ENCODE peak calls at places on chromosomes 11 and 22, in six cellular contexts. K is H1, X is K562, A is HepG2, U is GM12891, P is GM12878. C is an unnamed sample.

GRCh38 chr11:105923814-105924213 is 98.2 kb downstream of the MSANTD4 start:
- DNase-seq in K (no peak), X (no peak), A (no peak), U (no peak), P (no peak), C (no peak)

GRCh38 chr22:22883090-22883727 is 4.4 kb upstream of the IGLL5 start:
- DNase-seq in K (no peak), X (peak), A (no peak), U (no peak), P (no peak), C (no peak)

GRCh38 chr22:49948116-49948515 is 12.5 kb upstream of the PIM3 start:
- DNase-seq in K (no peak), X (no peak), A (no peak), U (no peak), P (no peak), C (no peak)

GRCh38 chr11:28400236-28401100 is 292.3 kb downstream of the METTL15 start:
- DNase-seq in K (no peak), X (no peak), A (peak), U (no peak), P (no peak), C (no peak)

GRCh38 chr11:11732116-11732515 is 109.7 kb upstream of the USP47 start:
- DNase-seq in K (no peak), X (no peak), A (no peak), U (no peak), P (no peak), C (no peak)

GRCh38 chr11:723120-723883 is 17.3 kb downstream of the EPS8L2 start:
- DNase-seq in K (no peak), X (no peak), A (peak), U (no peak), P (no peak), C (no peak)

GRCh38 chr11:74321487-74322188 is 10.2 kb upstream of the P4HA3 start:
- DNase-seq in K (no peak), X (peak), A (peak), U (no peak), P (no peak), C (no peak)

GRCh38 chr11:101915811-101916291 is 471 bp downstream of the ANGPTL5 start:
- DNase-seq in K (no peak), X (no peak), A (no peak), U (no peak), P (no peak), C (no peak)

GRCh38 chr11:131246589-131247164 is 123.7 kb upstream of the NTM start:
- DNase-seq in K (peak), X (peak), A (peak), U (no peak), P (no peak), C (no peak)

GRCh38 chr22:25762147-25762546 is 20.2 kb downstream of the MYO18B start:
- DNase-seq in K (no peak), X (peak), A (peak), U (no peak), P (no peak), C (no peak)

GRCh38 chr11:108199446-108200321 is 22.8 kb downstream of the NPAT start:
- DNase-seq in K (no peak), X (peak), A (no peak), U (no peak), P (peak), C (peak)

GRCh38 chr22:44340271-44341239 is 27.8 kb upstream of the SHISAL1 start:
- DNase-seq in K (no peak), X (no peak), A (no peak), U (no peak), P (no peak), C (no peak)

GRCh38 chr11:27717377-27717776 is 17.1 kb upstream of the BDNF start:
- DNase-seq in K (no peak), X (peak), A (no peak), U (no peak), P (no peak), C (no peak)

GRCh38 chr11:22711880-22712279 is 45.5 kb downstream of the GAS2 start:
- DNase-seq in K (no peak), X (no peak), A (no peak), U (no peak), P (no peak), C (no peak)

GRCh38 chr11:10488121-10488580 is 33.1 kb downstream of the AMPD3 start:
- DNase-seq in K (no peak), X (no peak), A (no peak), U (no peak), P (no peak), C (no peak)

GRCh38 chr11:113685650-113686349 is 20.3 kb downstream of the TMPRSS5 start:
- DNase-seq in K (no peak), X (no peak), A (no peak), U (no peak), P (peak), C (no peak)

GRCh38 chr11:74280494-74280893 is 30.9 kb downstream of the P4HA3 start:
- DNase-seq in K (no peak), X (no peak), A (no peak), U (no peak), P (no peak), C (no peak)

GRCh38 chr11:76798656-76799055 is 15.5 kb downstream of the TSKU start:
- DNase-seq in K (no peak), X (no peak), A (no peak), U (no peak), P (no peak), C (no peak)

GRCh38 chr11:83681944-83682644 is 395.9 kb upstream of the CCDC90B start:
- DNase-seq in K (no peak), X (no peak), A (no peak), U (no peak), P (no peak), C (no peak)

GRCh38 chr11:57514538-57515331 is 767 bp downstream of the SLC43A1 start:
- DNase-seq in K (no peak), X (peak), A (peak), U (peak), P (no peak), C (peak)

GRCh38 chr11:124878497-124879228 is 13.4 kb downstream of the ROBO3 start:
- DNase-seq in K (no peak), X (no peak), A (no peak), U (no peak), P (no peak), C (no peak)

GRCh38 chr11:31940396-31941037 is 129.4 kb upstream of the PAX6 start:
- DNase-seq in K (no peak), X (no peak), A (no peak), U (no peak), P (no peak), C (no peak)

GRCh38 chr11:109424893-109425292 is 2.9 kb downstream of the C11orf87 start:
- DNase-seq in K (peak), X (peak), A (peak), U (no peak), P (no peak), C (no peak)

GRCh38 chr11:64472593-64473455 is 113.9 kb downstream of the RPS6KA4 start:
- DNase-seq in K (no peak), X (peak), A (no peak), U (no peak), P (no peak), C (no peak)

GRCh38 chr11:99015634-99016454 is 4.9 kb upstream of the CNTN5 start:
- DNase-seq in K (no peak), X (peak), A (peak), U (peak), P (peak), C (peak)

GRCh38 chr11:114683007-114683406 is 4.7 kb downstream of the NXPE2 start:
- DNase-seq in K (no peak), X (no peak), A (no peak), U (no peak), P (no peak), C (no peak)

GRCh38 chr11:11856638-11857037 is 14.9 kb downstream of the USP47 start:
- DNase-seq in K (no peak), X (no peak), A (no peak), U (no peak), P (peak), C (no peak)

GRCh38 chr11:46845740-46846509 is at the start of gene CKAP5:
- DNase-seq in K (peak), X (peak), A (peak), U (peak), P (peak), C (peak)
- TF ChIP-seq POLR2A in K (peak), X (peak), A (peak), U (peak), P (peak), C (peak)

DNA sequence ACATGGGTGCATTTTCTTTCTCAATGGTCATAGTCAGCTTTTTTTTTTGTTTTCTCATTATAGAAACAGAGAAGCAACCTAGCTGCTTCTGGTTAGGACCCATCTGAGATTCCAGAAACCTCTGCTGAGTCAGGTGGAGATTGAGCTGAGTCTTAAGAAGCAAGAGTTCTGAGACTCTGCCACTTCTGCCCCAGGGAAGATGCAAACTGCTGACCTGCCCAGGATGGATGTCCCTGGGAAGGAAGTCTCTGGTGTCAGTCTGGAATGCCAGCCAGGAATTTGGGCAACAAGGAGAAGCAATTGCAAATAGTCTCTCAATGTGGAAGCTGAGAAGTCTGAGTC is 181.0 kb downstream of the ETS1 start:
- DNase-seq in K (no peak), X (no peak), A (no peak), U (no peak), P (no peak), C (no peak)
- TF ChIP-seq TAF1 in K (no peak), X (no peak), A (no peak), U (no peak), P (no peak), C (no peak)

GRCh38 chr11:93267383-93267782 is 63.2 kb upstream of the DEUP1 start:
- DNase-seq in K (no peak), X (no peak), A (no peak), U (no peak), P (no peak), C (no peak)
- TF ChIP-seq POLR2AphosphoS5 in K (no peak), X (no peak), A (no peak), U (no peak), P (no peak), C (no peak)

GRCh38 chr11:61680622-61681191 is 516 bp downstream of the DAGLA start:
- DNase-seq in K (no peak), X (no peak), A (no peak), U (no peak), P (no peak), C (no peak)

GRCh38 chr11:61683961-61684869 is 4.0 kb downstream of the DAGLA start:
- DNase-seq in K (no peak), X (no peak), A (no peak), U (no peak), P (no peak), C (no peak)

GRCh38 chr11:61683116-61683515 is 2.9 kb downstream of the DAGLA start:
- DNase-seq in K (no peak), X (no peak), A (no peak), U (no peak), P (no peak), C (no peak)

GRCh38 chr11:61679893-61680621 is at the start of gene DAGLA:
- DNase-seq in K (no peak), X (peak), A (peak), U (peak), P (no peak), C (peak)

GRCh38 chr11:61682093-61682732 is 2.0 kb downstream of the DAGLA start:
- DNase-seq in K (no peak), X (no peak), A (peak), U (no peak), P (no peak), C (no peak)
- TF ChIP-seq POLR2A in K (no peak), X (no peak), A (peak), U (no peak), P (no peak), C (no peak)

GRCh38 chr11:118057424-118058145 is 19.3 kb upstream of the TMPRSS4 start:
- DNase-seq in K (no peak), X (no peak), A (no peak), U (no peak), P (no peak), C (no peak)

GRCh38 chr11:118058311-118059230 is 18.3 kb upstream of the TMPRSS4 start:
- DNase-seq in K (no peak), X (no peak), A (no peak), U (no peak), P (no peak), C (no peak)

GRCh38 chr11:118054712-118055640 is 21.9 kb upstream of the TMPRSS4 start:
- DNase-seq in K (no peak), X (no peak), A (no peak), U (no peak), P (no peak), C (no peak)

GRCh38 chr11:118056806-118057205 is 20.1 kb upstream of the TMPRSS4 start:
- DNase-seq in K (no peak), X (no peak), A (no peak), U (no peak), P (no peak), C (no peak)

GRCh38 chr11:118055966-118056365 is 20.9 kb upstream of the TMPRSS4 start:
- DNase-seq in K (no peak), X (no peak), A (no peak), U (no peak), P (no peak), C (no peak)
- TF ChIP-seq TAF1 in K (no peak), X (no peak), A (no peak), U (no peak), P (no peak), C (no peak)

C was measured in GM12892.